ENCODE peak calls at places on chromosomes 13 and 19, in eight cellular contexts. One of them, this sample, is unnamed.

GRCh38 chr19:49616532-49616931 is 23.4 kb downstream of the RRAS start:
- ATAC-seq in GM23338: no peak
- ATAC-seq in Panc1: no peak
- ATAC-seq in upper lobe of left lung: no peak
- ATAC-seq in HepG2: no peak
- ATAC-seq in GM12878: no peak
- ATAC-seq in HCT116: no peak
- ATAC-seq in K562: no peak
- ATAC-seq in this sample: no peak

GRCh38 chr19:50496189-50497029 is 14.6 kb downstream of the JOSD2 start:
- ATAC-seq in HepG2: peak
- ATAC-seq in HCT116: peak
- ATAC-seq in K562: peak
- ATAC-seq in GM23338: no peak
- ATAC-seq in upper lobe of left lung: no peak
- ATAC-seq in Panc1: peak
- ATAC-seq in GM12878: no peak
- ATAC-seq in this sample: peak

GRCh38 chr13:24500977-24501376 is 11.6 kb downstream of the PARP4 start:
- ATAC-seq in GM23338: no peak
- ATAC-seq in Panc1: no peak
- ATAC-seq in GM12878: no peak
- ATAC-seq in upper lobe of left lung: no peak
- ATAC-seq in HepG2: no peak
- ATAC-seq in HCT116: no peak
- ATAC-seq in K562: no peak
- ATAC-seq in this sample: no peak

GRCh38 chr13:24982333-24982999 is 113.5 kb upstream of the PABPC3 start:
- ATAC-seq in GM12878: no peak
- ATAC-seq in K562: no peak
- ATAC-seq in Panc1: no peak
- ATAC-seq in GM23338: peak
- ATAC-seq in upper lobe of left lung: peak
- ATAC-seq in HCT116: no peak
- ATAC-seq in HepG2: no peak
- ATAC-seq in this sample: peak

GRCh38 chr19:47762615-47763308 is 15.7 kb upstream of the SELENOW start:
- ATAC-seq in upper lobe of left lung: no peak
- ATAC-seq in HepG2: no peak
- ATAC-seq in HCT116: no peak
- ATAC-seq in K562: no peak
- ATAC-seq in GM23338: no peak
- ATAC-seq in Panc1: no peak
- ATAC-seq in GM12878: no peak
- ATAC-seq in this sample: peak

GRCh38 chr19:57779220-57779845 is 9.9 kb downstream of the ZNF586 start:
- ATAC-seq in GM12878: no peak
- ATAC-seq in GM23338: no peak
- ATAC-seq in upper lobe of left lung: no peak
- ATAC-seq in K562: no peak
- ATAC-seq in HepG2: no peak
- ATAC-seq in Panc1: no peak
- ATAC-seq in HCT116: no peak
- ATAC-seq in this sample: no peak

GRCh38 chr13:102039264-102039663 is 362.6 kb downstream of the FGF14 start:
- ATAC-seq in Panc1: no peak
- ATAC-seq in K562: no peak
- ATAC-seq in HepG2: no peak
- ATAC-seq in upper lobe of left lung: peak
- ATAC-seq in GM23338: peak
- ATAC-seq in GM12878: no peak
- ATAC-seq in HCT116: no peak
- ATAC-seq in this sample: no peak

GRCh38 chr13:48333976-48334375 is 30.4 kb downstream of the RB1 start:
- ATAC-seq in HepG2: no peak
- ATAC-seq in GM12878: peak
- ATAC-seq in Panc1: no peak
- ATAC-seq in HCT116: peak
- ATAC-seq in K562: no peak
- ATAC-seq in GM23338: no peak
- ATAC-seq in upper lobe of left lung: no peak
- ATAC-seq in this sample: no peak

GRCh38 chr19:853014-853553 is 981 bp downstream of the ELANE start:
- ATAC-seq in upper lobe of left lung: no peak
- ATAC-seq in GM12878: no peak
- ATAC-seq in HCT116: no peak
- ATAC-seq in K562: no peak
- ATAC-seq in HepG2: no peak
- ATAC-seq in GM23338: no peak
- ATAC-seq in Panc1: no peak
- ATAC-seq in this sample: no peak

GRCh38 chr13:52085416-52085815 is 43.5 kb downstream of the NEK5 start:
- ATAC-seq in Panc1: no peak
- ATAC-seq in HCT116: no peak
- ATAC-seq in K562: no peak
- ATAC-seq in GM12878: no peak
- ATAC-seq in upper lobe of left lung: no peak
- ATAC-seq in HepG2: no peak
- ATAC-seq in GM23338: no peak
- ATAC-seq in this sample: no peak

GRCh38 chr19:24062222-24062621 is 24.8 kb upstream of the ZNF254 start:
- ATAC-seq in GM12878: no peak
- ATAC-seq in K562: no peak
- ATAC-seq in HepG2: no peak
- ATAC-seq in upper lobe of left lung: no peak
- ATAC-seq in HCT116: no peak
- ATAC-seq in GM23338: no peak
- ATAC-seq in Panc1: no peak
- ATAC-seq in this sample: no peak

GRCh38 chr13:49629196-49629938 is 1.1 kb downstream of the ARL11 start:
- ATAC-seq in Panc1: no peak
- ATAC-seq in upper lobe of left lung: no peak
- ATAC-seq in K562: no peak
- ATAC-seq in HCT116: no peak
- ATAC-seq in GM12878: peak
- ATAC-seq in HepG2: no peak
- ATAC-seq in GM23338: no peak
- ATAC-seq in this sample: no peak

GRCh38 chr13:33351324-33351723 is 65.8 kb upstream of the STARD13 start:
- ATAC-seq in K562: no peak
- ATAC-seq in GM12878: no peak
- ATAC-seq in Panc1: no peak
- ATAC-seq in HepG2: no peak
- ATAC-seq in GM23338: no peak
- ATAC-seq in HCT116: peak
- ATAC-seq in upper lobe of left lung: peak
- ATAC-seq in this sample: no peak

GRCh38 chr19:34961775-34962174 is 2.3 kb downstream of the ZNF792 start:
- ATAC-seq in Panc1: no peak
- ATAC-seq in K562: no peak
- ATAC-seq in GM23338: no peak
- ATAC-seq in HCT116: no peak
- ATAC-seq in upper lobe of left lung: no peak
- ATAC-seq in GM12878: no peak
- ATAC-seq in HepG2: no peak
- ATAC-seq in this sample: no peak

GRCh38 chr13:43953370-43953769 is 73.7 kb downstream of the LACC1 start:
- ATAC-seq in Panc1: no peak
- ATAC-seq in HepG2: no peak
- ATAC-seq in GM12878: no peak
- ATAC-seq in upper lobe of left lung: no peak
- ATAC-seq in K562: no peak
- ATAC-seq in GM23338: no peak
- ATAC-seq in HCT116: no peak
- ATAC-seq in this sample: no peak

GRCh38 chr19:45311640-45312039 is 11.0 kb downstream of the CKM start:
- ATAC-seq in K562: no peak
- ATAC-seq in Panc1: no peak
- ATAC-seq in upper lobe of left lung: peak
- ATAC-seq in HCT116: no peak
- ATAC-seq in GM23338: no peak
- ATAC-seq in GM12878: no peak
- ATAC-seq in HepG2: peak
- ATAC-seq in this sample: no peak
- H3K4me3 ChIP-seq in K562: no peak
- H3K4me3 ChIP-seq in Panc1: no peak
- H3K4me3 ChIP-seq in upper lobe of left lung: no peak
- H3K4me3 ChIP-seq in HCT116: no peak
- H3K4me3 ChIP-seq in GM23338: no peak
- H3K4me3 ChIP-seq in GM12878: no peak
- H3K4me3 ChIP-seq in HepG2: no peak
- H3K4me3 ChIP-seq in this sample: no peak

DNA sequence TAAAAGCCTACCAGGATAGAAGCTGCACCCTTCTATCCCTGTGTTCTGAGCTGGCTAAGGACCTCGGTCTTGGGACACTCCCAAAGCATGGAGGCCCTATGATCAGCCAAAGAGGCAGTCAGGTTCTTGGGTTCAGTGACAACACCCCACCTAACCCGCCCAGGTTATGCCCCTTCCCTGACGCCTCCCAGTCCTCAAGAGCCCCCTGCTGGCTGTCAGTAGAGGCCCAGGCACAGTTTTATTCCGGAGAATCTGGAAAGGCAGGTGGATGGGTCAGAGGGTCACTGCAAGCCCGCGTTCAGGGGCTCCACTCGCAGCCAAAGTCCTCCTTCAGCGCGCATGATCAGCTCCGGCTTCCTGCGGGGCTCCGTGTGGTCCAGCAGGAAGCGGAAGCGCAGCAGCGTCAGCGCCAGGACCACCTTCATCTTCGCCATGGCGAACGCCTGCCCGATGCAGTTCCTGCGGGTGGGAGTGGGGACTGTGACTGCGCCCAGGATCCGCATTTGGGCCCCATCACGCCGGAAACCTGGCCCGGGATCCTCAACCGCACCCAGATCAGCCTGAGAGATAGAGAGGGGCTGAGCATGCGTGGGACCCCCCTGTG is 22.3 kb downstream of the OR10H3 start:
- ATAC-seq in upper lobe of left lung: no peak
- ATAC-seq in HCT116: peak
- ATAC-seq in K562: peak
- ATAC-seq in HepG2: peak
- ATAC-seq in GM23338: no peak
- ATAC-seq in GM12878: no peak
- ATAC-seq in Panc1: no peak
- ATAC-seq in this sample: no peak
- TF ChIP-seq CTCF in upper lobe of left lung: no peak
- TF ChIP-seq CTCF in HCT116: peak
- TF ChIP-seq CTCF in K562: peak
- TF ChIP-seq CTCF in HepG2: peak
- TF ChIP-seq CTCF in GM23338: no peak
- TF ChIP-seq CTCF in GM12878: peak
- TF ChIP-seq CTCF in Panc1: peak
- TF ChIP-seq CTCF in this sample: no peak

DNA sequence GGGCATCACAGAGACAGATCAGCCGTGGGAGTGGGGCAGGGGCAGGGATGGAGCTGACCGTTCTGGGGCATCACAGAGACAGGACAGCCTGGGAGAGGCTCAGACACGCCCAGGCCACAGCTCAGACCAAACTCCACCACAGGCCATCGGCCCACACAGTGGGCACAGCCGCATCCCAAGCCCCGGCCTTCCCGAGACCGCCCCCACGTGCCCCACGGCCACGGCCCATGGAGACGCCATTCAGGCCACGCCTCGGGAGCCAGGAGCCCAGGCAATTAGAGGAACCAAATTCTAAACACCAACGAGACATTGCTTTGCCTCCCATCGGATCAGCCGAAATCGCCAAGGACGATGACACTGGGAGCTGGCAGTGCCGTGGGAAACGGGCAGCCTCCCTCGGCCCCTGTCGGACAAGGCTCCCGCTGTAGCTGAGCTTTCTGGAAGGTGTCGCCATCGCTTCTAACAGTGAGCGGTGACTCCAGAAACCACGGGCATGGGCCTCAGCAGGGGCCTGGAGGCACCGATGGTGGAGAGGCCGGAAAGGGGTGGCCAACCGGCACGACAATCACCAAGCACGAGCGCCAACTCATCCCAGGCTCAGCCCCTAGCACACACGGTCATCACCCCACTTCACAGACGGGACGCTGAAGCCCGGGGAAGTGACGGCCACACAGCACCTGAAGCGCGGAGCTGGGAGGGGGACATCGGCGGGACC is 2.4 kb downstream of the PIP5K1C start:
- ATAC-seq in GM23338: no peak
- ATAC-seq in HCT116: no peak
- ATAC-seq in K562: no peak
- ATAC-seq in GM12878: no peak
- ATAC-seq in HepG2: no peak
- ATAC-seq in upper lobe of left lung: no peak
- ATAC-seq in Panc1: no peak
- ATAC-seq in this sample: no peak
- TF ChIP-seq POLR2AphosphoS5 in GM23338: no peak
- TF ChIP-seq POLR2AphosphoS5 in HCT116: no peak
- TF ChIP-seq POLR2AphosphoS5 in K562: no peak
- TF ChIP-seq POLR2AphosphoS5 in GM12878: no peak
- TF ChIP-seq POLR2AphosphoS5 in HepG2: no peak
- TF ChIP-seq POLR2AphosphoS5 in upper lobe of left lung: no peak
- TF ChIP-seq POLR2AphosphoS5 in Panc1: no peak
- TF ChIP-seq POLR2AphosphoS5 in this sample: no peak

GRCh38 chr19:17455711-17456123 is 5.0 kb downstream of the NXNL1 start:
- ATAC-seq in GM12878: no peak
- ATAC-seq in GM23338: peak
- ATAC-seq in upper lobe of left lung: no peak
- ATAC-seq in HepG2: peak
- ATAC-seq in Panc1: peak
- ATAC-seq in HCT116: no peak
- ATAC-seq in K562: no peak
- ATAC-seq in this sample: no peak
- H3K4me3 ChIP-seq in GM12878: no peak
- H3K4me3 ChIP-seq in GM23338: peak
- H3K4me3 ChIP-seq in upper lobe of left lung: no peak
- H3K4me3 ChIP-seq in HepG2: no peak
- H3K4me3 ChIP-seq in Panc1: no peak
- H3K4me3 ChIP-seq in HCT116: no peak
- H3K4me3 ChIP-seq in K562: no peak
- H3K4me3 ChIP-seq in this sample: no peak

GRCh38 chr19:32677657-32678056 is 2.0 kb downstream of the RGS9BP start:
- ATAC-seq in Panc1: no peak
- ATAC-seq in HepG2: no peak
- ATAC-seq in HCT116: no peak
- ATAC-seq in GM12878: no peak
- ATAC-seq in upper lobe of left lung: no peak
- ATAC-seq in GM23338: peak
- ATAC-seq in K562: no peak
- ATAC-seq in this sample: no peak
- TF ChIP-seq CTCF in Panc1: no peak
- TF ChIP-seq CTCF in HepG2: no peak
- TF ChIP-seq CTCF in HCT116: no peak
- TF ChIP-seq CTCF in GM12878: no peak
- TF ChIP-seq CTCF in upper lobe of left lung: no peak
- TF ChIP-seq CTCF in GM23338: no peak
- TF ChIP-seq CTCF in K562: no peak
- TF ChIP-seq CTCF in this sample: no peak

This sample was measured in gastroesophageal sphincter.